ENCODE peak calls at places on chromosome 4, in nine cellular contexts. U, L, G, V, X, H, W, S and J are unnamed samples.

GRCh38 chr4:121217385-121217784 is 53.3 kb upstream of the TNIP3 start:
- DNase-seq in U (no peak), L (no peak), G (no peak), V (no peak), X (no peak), H (no peak), W (no peak), S (no peak), J (no peak)

GRCh38 chr4:40962551-40963185 is 212.9 kb downstream of the NSUN7 start:
- DNase-seq in U (no peak), L (no peak), G (no peak), V (no peak), X (no peak), H (no peak), W (no peak), S (no peak), J (no peak)

GRCh38 chr4:161554372-161554990 is 609.3 kb downstream of the FSTL5 start:
- DNase-seq in U (no peak), L (no peak), G (peak), V (no peak), X (no peak), H (no peak), W (no peak), S (no peak), J (no peak)

GRCh38 chr4:125198916-125199315 is 115.8 kb upstream of the FAT4 start:
- DNase-seq in U (no peak), L (no peak), G (no peak), V (no peak), X (no peak), H (no peak), W (no peak), S (no peak), J (no peak)

GRCh38 chr4:148778980-148779675 is 336.9 kb upstream of the NR3C2 start:
- DNase-seq in U (no peak), L (no peak), G (no peak), V (no peak), X (no peak), H (no peak), W (no peak), S (no peak), J (no peak)

GRCh38 chr4:63296773-63297172 is 1112.5 kb downstream of the TECRL start:
- DNase-seq in U (no peak), L (no peak), G (peak), V (no peak), X (no peak), H (no peak), W (no peak), S (no peak), J (no peak)

GRCh38 chr4:124854968-124855367 is 142.4 kb upstream of the ANKRD50 start:
- DNase-seq in U (no peak), L (no peak), G (no peak), V (no peak), X (no peak), H (no peak), W (peak), S (no peak), J (no peak)

GRCh38 chr4:91207535-91207934 is 1080.3 kb downstream of the CCSER1 start:
- DNase-seq in U (no peak), L (no peak), G (no peak), V (no peak), X (no peak), H (no peak), W (no peak), S (no peak), J (no peak)

GRCh38 chr4:161937596-161937995 is 226.2 kb downstream of the FSTL5 start:
- DNase-seq in U (no peak), L (no peak), G (no peak), V (no peak), X (no peak), H (no peak), W (no peak), S (no peak), J (no peak)

GRCh38 chr4:147822128-147822527 is 90.2 kb downstream of the ARHGAP10 start:
- DNase-seq in U (peak), L (peak), G (peak), V (peak), X (no peak), H (peak), W (no peak), S (no peak), J (peak)

GRCh38 chr4:119025916-119026661 is 109.5 kb upstream of the MYOZ2 start:
- DNase-seq in U (no peak), L (peak), G (peak), V (no peak), X (no peak), H (no peak), W (no peak), S (no peak), J (peak)

GRCh38 chr4:83281326-83281725 is 3.3 kb downstream of the COQ2 start:
- DNase-seq in U (no peak), L (no peak), G (peak), V (no peak), X (no peak), H (no peak), W (no peak), S (no peak), J (no peak)

GRCh38 chr4:23022032-23022431 is 329.3 kb downstream of the GBA3 start:
- DNase-seq in U (no peak), L (no peak), G (peak), V (no peak), X (no peak), H (no peak), W (no peak), S (no peak), J (no peak)
- H3K4me3 ChIP-seq in U (no peak), L (no peak), G (no peak), V (no peak), X (no peak), H (no peak), W (no peak), S (no peak), J (no peak)

GRCh38 chr4:108829981-108830492 is 67.2 kb upstream of the ETNPPL start:
- DNase-seq in U (no peak), L (no peak), G (no peak), V (no peak), X (no peak), H (no peak), W (no peak), S (no peak), J (no peak)

GRCh38 chr4:108834167-108834566 is 71.3 kb upstream of the ETNPPL start:
- DNase-seq in U (no peak), L (no peak), G (no peak), V (no peak), X (no peak), H (no peak), W (no peak), S (no peak), J (no peak)

GRCh38 chr4:108834787-108835384 is 72.0 kb upstream of the ETNPPL start:
- DNase-seq in U (no peak), L (no peak), G (peak), V (no peak), X (peak), H (no peak), W (no peak), S (peak), J (no peak)

GRCh38 chr4:108830509-108831244 is 67.8 kb upstream of the ETNPPL start:
- DNase-seq in U (no peak), L (peak), G (no peak), V (peak), X (no peak), H (no peak), W (no peak), S (no peak), J (peak)

GRCh38 chr4:108833041-108833440 is 70.2 kb upstream of the ETNPPL start:
- DNase-seq in U (no peak), L (no peak), G (peak), V (no peak), X (no peak), H (no peak), W (no peak), S (no peak), J (no peak)
- TF ChIP-seq CTCF in U (no peak), L (no peak), G (no peak), V (no peak), X (no peak), H (no peak), W (no peak), S (no peak), J (no peak)

GRCh38 chr4:33737721-33738120 is 2506.6 kb downstream of the ARAP2 start:
- DNase-seq in U (no peak), L (no peak), G (no peak), V (no peak), X (no peak), H (no peak), W (no peak), S (no peak), J (no peak)

DNA sequence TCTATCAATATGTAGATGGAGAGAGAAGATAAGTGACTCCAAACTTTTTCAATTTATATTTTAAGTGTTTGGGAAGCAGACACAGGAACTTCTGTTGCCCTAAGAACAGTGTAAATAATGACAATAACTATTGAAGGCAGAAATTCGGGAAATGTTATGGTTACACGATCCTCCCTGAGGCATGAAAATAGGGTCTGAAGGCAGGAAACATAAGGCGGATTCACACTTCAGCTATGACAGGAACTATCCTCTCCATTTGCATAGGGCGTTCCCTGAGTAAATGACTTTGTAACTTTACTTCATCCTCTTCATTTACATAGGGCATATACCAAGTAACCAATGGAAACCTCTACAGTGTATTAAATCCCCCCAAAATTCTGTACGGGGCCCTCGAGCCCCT is 2504.4 kb downstream of the ARAP2 start:
- DNase-seq in U (no peak), L (no peak), G (no peak), V (no peak), X (no peak), H (no peak), W (no peak), S (no peak), J (no peak)
- TF ChIP-seq EP300 in U (no peak), L (no peak), G (no peak), V (no peak), X (no peak), H (no peak), W (no peak), S (no peak), J (no peak)

GRCh38 chr4:5825642-5826041 is 67.2 kb downstream of the CRMP1 start:
- DNase-seq in U (no peak), L (no peak), G (no peak), V (no peak), X (no peak), H (no peak), W (no peak), S (no peak), J (no peak)

GRCh38 chr4:5826437-5827107 is 66.3 kb downstream of the CRMP1 start:
- DNase-seq in U (no peak), L (no peak), G (no peak), V (no peak), X (no peak), H (no peak), W (no peak), S (no peak), J (no peak)

GRCh38 chr4:5824635-5825034 is 68.3 kb downstream of the CRMP1 start:
- DNase-seq in U (no peak), L (no peak), G (peak), V (no peak), X (peak), H (no peak), W (no peak), S (peak), J (no peak)

GRCh38 chr4:5827108-5828004 is 65.5 kb downstream of the CRMP1 start:
- DNase-seq in U (no peak), L (no peak), G (no peak), V (no peak), X (no peak), H (no peak), W (no peak), S (no peak), J (no peak)

GRCh38 chr4:5828005-5828391 is 64.9 kb downstream of the CRMP1 start:
- DNase-seq in U (no peak), L (no peak), G (no peak), V (no peak), X (no peak), H (no peak), W (no peak), S (no peak), J (no peak)
- H3K4me3 ChIP-seq in U (no peak), L (no peak), G (no peak), V (no peak), X (no peak), H (no peak), W (no peak), S (no peak), J (no peak)